ENCODE peak calls at places on chromosomes 2 and 18, in five cellular contexts. B, D, C, W and O are unnamed samples.

GRCh38 chr18:40904295-40904694 is 1050.7 kb upstream of the PIK3C3 start:
- DNase-seq in B (no peak), D (no peak), C (no peak), W (no peak), O (no peak)

GRCh38 chr18:58314284-58314683 is 270.3 kb downstream of the NEDD4L start:
- DNase-seq in B (peak; percentile 20), D (no peak), C (no peak), W (peak; percentile 58), O (no peak)

GRCh38 chr18:77131652-77132368 is 773 bp downstream of the MBP start:
- DNase-seq in B (no peak), D (no peak), C (peak; percentile 84), W (peak; percentile 80), O (peak; percentile 68)

GRCh38 chr2:216680951-216681629 is 14.3 kb downstream of the IGFBP5 start:
- DNase-seq in B (no peak), D (no peak), C (no peak), W (no peak), O (no peak)

GRCh38 chr2:218021536-218022071 is 18.8 kb upstream of the TNS1 start:
- DNase-seq in B (no peak), D (no peak), C (no peak), W (no peak), O (no peak)

GRCh38 chr2:176383100-176383499 is 113.9 kb downstream of the MTX2 start:
- DNase-seq in B (no peak), D (no peak), C (no peak), W (no peak), O (no peak)

GRCh38 chr2:162113771-162114168 is 38.3 kb downstream of the GCG start:
- DNase-seq in B (no peak), D (no peak), C (no peak), W (no peak), O (no peak)

GRCh38 chr2:66270247-66270646 is 164.7 kb upstream of the MEIS1 start:
- DNase-seq in B (no peak), D (no peak), C (no peak), W (no peak), O (no peak)

GRCh38 chr2:20675701-20676352 is 8.9 kb downstream of the GDF7 start:
- DNase-seq in B (no peak), D (peak; percentile 15), C (peak; percentile 55), W (no peak), O (peak; percentile 70)

GRCh38 chr2:190911813-190912212 is 31.2 kb downstream of the GLS start:
- DNase-seq in B (no peak), D (peak; percentile 43), C (no peak), W (no peak), O (peak; percentile 50)

GRCh38 chr18:42330296-42330695 is 375.3 kb downstream of the PIK3C3 start:
- DNase-seq in B (no peak), D (no peak), C (no peak), W (no peak), O (no peak)

GRCh38 chr18:22433960-22434359 is 16.2 kb upstream of the CTAGE1 start:
- DNase-seq in B (no peak), D (no peak), C (no peak), W (no peak), O (no peak)

GRCh38 chr2:153870308-153870707 is 1.4 kb upstream of the GALNT13 start:
- DNase-seq in B (no peak), D (no peak), C (no peak), W (no peak), O (no peak)

GRCh38 chr2:217742837-217743236 is 260.0 kb downstream of the TNS1 start:
- DNase-seq in B (no peak), D (no peak), C (no peak), W (no peak), O (no peak)

DNA sequence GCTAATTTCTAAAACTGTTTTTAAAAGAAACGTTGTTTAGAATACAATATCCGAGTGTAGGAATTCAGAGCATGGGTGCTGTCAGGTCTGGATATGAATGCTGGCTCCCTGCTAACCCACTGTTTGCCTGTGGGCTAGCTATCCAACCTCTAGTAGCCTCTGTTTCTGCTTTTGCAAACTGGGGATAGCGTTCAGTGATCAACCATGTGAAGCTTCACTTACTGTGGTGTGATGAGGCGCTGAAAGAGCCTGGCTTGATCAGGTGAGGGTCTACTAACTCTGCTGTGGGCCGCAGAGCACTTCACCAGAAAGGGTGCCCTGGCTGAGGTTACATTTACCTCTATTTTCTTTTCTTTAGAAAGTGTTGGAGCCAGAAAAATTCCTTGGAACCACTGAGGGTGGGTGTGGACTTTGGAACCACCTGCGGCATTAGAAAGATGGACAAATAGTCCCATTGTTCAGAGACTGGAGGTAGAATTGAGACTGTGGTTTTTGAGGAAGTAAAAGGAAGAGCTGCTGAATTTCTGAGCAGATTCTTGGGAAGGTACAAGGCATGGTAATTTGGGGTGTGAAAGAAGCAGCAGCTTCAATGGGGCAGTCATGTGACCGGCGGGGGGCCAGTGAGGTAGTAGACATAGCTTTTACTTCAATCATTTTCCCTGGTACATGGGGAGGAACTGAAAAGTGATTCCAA is 96.3 kb upstream of the CD302 start:
- DNase-seq in B (no peak), D (no peak), C (no peak), W (no peak), O (no peak)
- H3K36me3 ChIP-seq in B (no peaks in the 10 kb centered on the region), D (no peaks in the 10 kb centered on the region), C (no peaks in the 10 kb centered on the region), W (no peaks in the 10 kb centered on the region), O (peaks cover 4% of the 10 kb centered on the region)

GRCh38 chr18:48316177-48316576 is 93.0 kb downstream of the ZBTB7C start:
- DNase-seq in B (no peak), D (no peak), C (no peak), W (no peak), O (no peak)

GRCh38 chr18:48318481-48318880 is 90.7 kb downstream of the ZBTB7C start:
- DNase-seq in B (no peak), D (no peak), C (no peak), W (no peak), O (no peak)

GRCh38 chr18:48320639-48320945 is 88.6 kb downstream of the ZBTB7C start:
- DNase-seq in B (no peak), D (no peak), C (no peak), W (no peak), O (no peak)

GRCh38 chr18:48319796-48320638 is 89.2 kb downstream of the ZBTB7C start:
- DNase-seq in B (no peak), D (no peak), C (peak; percentile 22), W (no peak), O (no peak)

GRCh38 chr18:48317781-48318381 is 91.3 kb downstream of the ZBTB7C start:
- DNase-seq in B (no peak), D (no peak), C (no peak), W (no peak), O (no peak)
- TF ChIP-seq CTCF in B (peak; percentile 20), D (no peak), C (no peak), W (no peak), O (peak; percentile 27)

GRCh38 chr2:193350509-193350908 is 1155.8 kb upstream of the TMEFF2 start:
- DNase-seq in B (no peak), D (no peak), C (no peak), W (no peak), O (no peak)

GRCh38 chr2:193349642-193350041 is 1154.9 kb upstream of the TMEFF2 start:
- DNase-seq in B (no peak), D (no peak), C (no peak), W (no peak), O (no peak)

DNA sequence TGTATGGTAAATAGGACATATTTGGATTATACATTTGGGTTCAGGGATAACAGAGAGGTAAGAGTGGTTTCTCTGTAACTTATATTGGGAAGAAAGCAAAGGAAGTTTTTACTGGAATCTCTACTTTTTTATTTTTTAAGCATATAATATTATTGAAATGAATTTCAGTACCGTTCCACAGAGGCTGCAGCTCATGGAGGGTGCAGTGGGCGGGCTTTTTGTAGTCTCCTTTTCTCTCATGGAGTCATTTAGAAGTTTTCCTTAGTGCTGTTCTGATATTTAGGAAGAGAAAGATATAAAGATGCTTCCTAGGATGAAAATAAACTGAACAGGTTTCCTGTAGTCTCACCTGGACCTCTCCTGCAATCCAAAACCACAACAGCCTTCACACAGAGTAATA is 1153.3 kb upstream of the TMEFF2 start:
- DNase-seq in B (no peak), D (no peak), C (no peak), W (no peak), O (no peak)
- H3K4me3 ChIP-seq in B (no peak overlapping the region), D (no peak overlapping the region), C (peak overlapping the region; percentile 14), W (peak overlapping the region; percentile 41), O (no peak overlapping the region)

GRCh38 chr2:233087725-233088124 is 27.6 kb downstream of the INPP5D start:
- DNase-seq in B (no peak), D (no peak), C (no peak), W (no peak), O (no peak)
- H3K36me3 ChIP-seq in B (no peaks in the 10 kb centered on the region), D (peaks cover 23% of the 10 kb centered on the region), C (no peaks in the 10 kb centered on the region), W (no peaks in the 10 kb centered on the region), O (peaks cover 25% of the 10 kb centered on the region)

DNA sequence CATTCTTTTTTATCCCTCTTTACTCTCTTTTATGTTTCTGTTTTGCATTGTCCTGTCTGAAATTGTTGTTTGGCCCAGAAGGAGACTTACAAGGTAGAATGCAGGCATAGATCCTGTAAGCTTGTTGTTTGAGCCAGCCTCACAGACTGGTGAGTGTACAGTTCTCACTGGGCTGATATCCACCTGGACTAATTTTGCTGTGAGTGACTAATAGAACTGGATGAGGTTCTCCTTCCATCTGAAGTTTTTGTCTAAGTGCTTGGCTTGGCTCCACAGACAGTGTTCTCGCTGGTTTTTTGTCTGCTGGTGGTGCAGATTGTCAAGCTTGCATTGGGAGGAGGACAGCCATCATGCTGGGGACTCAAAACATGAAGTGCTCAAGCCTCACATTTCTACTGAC is 495.7 kb downstream of the TSN start:
- DNase-seq in B (no peak), D (no peak), C (no peak), W (no peak), O (no peak)
- TF ChIP-seq CTCF in B (no peak), D (no peak), C (no peak), W (no peak), O (no peak)

DNA sequence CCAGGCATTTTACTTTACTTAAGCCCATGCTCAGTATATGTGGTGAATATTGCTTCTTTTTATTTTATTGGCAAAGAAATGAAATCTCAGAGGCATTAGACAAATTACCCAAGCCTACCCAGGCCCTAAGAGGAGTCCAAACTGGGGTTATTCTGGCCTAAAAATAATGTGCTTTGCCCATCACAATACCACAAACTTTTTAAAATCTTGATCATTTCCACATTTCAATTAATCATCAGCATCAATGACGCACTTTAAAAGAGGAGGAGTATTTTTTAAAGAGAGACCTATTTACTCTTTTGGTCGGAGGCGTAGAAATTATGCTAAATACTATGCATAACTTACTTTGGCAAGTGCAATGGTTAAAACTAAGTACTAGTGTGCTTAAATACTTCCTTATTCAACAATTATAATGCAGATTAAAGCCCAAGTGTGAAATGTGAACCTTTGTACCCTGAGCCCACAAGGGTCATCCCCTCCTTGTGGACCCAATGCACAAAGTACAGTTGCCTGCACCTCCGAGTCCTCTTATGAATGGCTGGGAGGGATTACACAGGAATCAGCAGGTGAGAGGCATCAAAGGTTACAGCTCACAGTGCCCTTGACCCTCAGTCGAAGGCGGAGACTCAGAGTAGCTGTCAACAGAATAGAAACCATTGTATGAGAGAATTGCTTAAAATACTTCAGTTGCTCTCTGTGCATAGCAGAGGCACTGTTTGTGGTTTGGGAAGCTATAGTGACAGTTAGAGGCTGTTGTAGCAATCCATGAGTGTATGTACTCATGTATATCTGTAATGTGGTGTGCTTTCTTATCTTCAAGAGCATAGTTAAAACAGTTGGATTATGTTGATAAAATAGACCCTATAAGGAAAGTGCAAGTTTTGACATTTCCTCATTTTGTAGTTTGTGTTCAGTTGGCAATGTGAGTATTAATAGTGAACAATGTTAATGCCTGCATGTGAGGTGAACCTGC is 151.7 kb upstream of the ITGA4 start:
- DNase-seq in B (peak; percentile 4), D (peak; percentile 96), C (peak; percentile 24), W (no peak), O (peak; percentile 81)
- H3K4me3 ChIP-seq in B (no peak overlapping the region), D (no peak overlapping the region), C (no peak overlapping the region), W (no peak overlapping the region), O (peak overlapping the region; percentile 1)